ENCODE peak calls at places on chromosome 5, in eight cellular contexts. G is psoas muscle, F is cardiac muscle cell, X is PC-9, K is gastrocnemius medialis, C is left ventricle myocardium inferior, Q is tibial artery, S is body of pancreas. W is an unnamed sample.

GRCh38 chr5:65823174-65823573 is 101.2 kb downstream of the NLN start:
- DNase-seq in G (no peak), F (no peak), X (peak; percentile 70), K (no peak), C (no peak), Q (no peak), S (no peak), W (no peak)

GRCh38 chr5:167348980-167349379 is 942.5 kb upstream of the WWC1 start:
- DNase-seq in G (no peak), F (no peak), X (no peak), K (no peak), C (no peak), Q (no peak), S (no peak), W (no peak)

GRCh38 chr5:79864364-79864763 is 126.7 kb downstream of the MTX3 start:
- DNase-seq in G (no peak), F (no peak), X (no peak), K (no peak), C (no peak), Q (no peak), S (no peak), W (no peak)

GRCh38 chr5:176394096-176394495 is 5.5 kb downstream of the HIGD2A start:
- DNase-seq in G (no peak), F (no peak), X (no peak), K (no peak), C (no peak), Q (no peak), S (no peak), W (no peak)

GRCh38 chr5:661891-662750 is 31.0 kb downstream of the TPPP start:
- DNase-seq in G (peak; percentile 35), F (no peak), X (no peak), K (no peak), C (peak; percentile 14), Q (no peak), S (no peak), W (no peak)

GRCh38 chr5:74889523-74890105 is 23.4 kb upstream of the FAM169A start:
- DNase-seq in G (no peak), F (no peak), X (no peak), K (no peak), C (no peak), Q (no peak), S (no peak), W (no peak)

GRCh38 chr5:136033848-136034247 is 5.1 kb downstream of the TGFBI start:
- DNase-seq in G (no peak), F (peak; percentile 54), X (no peak), K (no peak), C (no peak), Q (peak; percentile 16), S (no peak), W (no peak)

GRCh38 chr5:58094031-58094430 is 365.9 kb downstream of the PLK2 start:
- DNase-seq in G (no peak), F (no peak), X (peak; percentile 96), K (no peak), C (no peak), Q (no peak), S (no peak), W (no peak)

GRCh38 chr5:132190161-132190817 is 37.4 kb downstream of the P4HA2 start:
- DNase-seq in G (no peak), F (peak; percentile 79), X (peak; percentile 57), K (no peak), C (no peak), Q (no peak), S (peak; percentile 56), W (no peak)

GRCh38 chr5:134247825-134248224 is 22.0 kb upstream of the PPP2CA start:
- DNase-seq in G (no peak), F (no peak), X (no peak), K (no peak), C (no peak), Q (no peak), S (no peak), W (no peak)

GRCh38 chr5:1332461-1333001 is 12.4 kb downstream of the CLPTM1L start:
- DNase-seq in G (no peak), F (peak; percentile 27), X (peak; percentile 58), K (no peak), C (no peak), Q (no peak), S (no peak), W (no peak)

GRCh38 chr5:98065261-98065909 is 708.1 kb upstream of the RGMB start:
- DNase-seq in G (no peak), F (no peak), X (no peak), K (no peak), C (no peak), Q (no peak), S (no peak), W (no peak)

GRCh38 chr5:113202904-113203716 is 226.5 kb downstream of the DCP2 start:
- DNase-seq in G (peak; percentile 83), F (peak; percentile 84), X (peak; percentile 77), K (peak; percentile 48), C (peak; percentile 85), Q (peak; percentile 41), S (peak; percentile 11), W (peak; percentile 33)

GRCh38 chr5:67577424-67577823 is 380.8 kb upstream of the CD180 start:
- DNase-seq in G (no peak), F (peak; percentile 11), X (no peak), K (no peak), C (no peak), Q (no peak), S (no peak), W (no peak)

GRCh38 chr5:16538001-16538400 is 72.4 kb upstream of the ZNF622 start:
- DNase-seq in G (peak; percentile 72), F (no peak), X (no peak), K (peak; percentile 77), C (no peak), Q (no peak), S (no peak), W (no peak)

GRCh38 chr5:6111131-6111530 is 267.2 kb downstream of the MED10 start:
- DNase-seq in G (no peak), F (no peak), X (no peak), K (no peak), C (no peak), Q (no peak), S (no peak), W (no peak)

DNA sequence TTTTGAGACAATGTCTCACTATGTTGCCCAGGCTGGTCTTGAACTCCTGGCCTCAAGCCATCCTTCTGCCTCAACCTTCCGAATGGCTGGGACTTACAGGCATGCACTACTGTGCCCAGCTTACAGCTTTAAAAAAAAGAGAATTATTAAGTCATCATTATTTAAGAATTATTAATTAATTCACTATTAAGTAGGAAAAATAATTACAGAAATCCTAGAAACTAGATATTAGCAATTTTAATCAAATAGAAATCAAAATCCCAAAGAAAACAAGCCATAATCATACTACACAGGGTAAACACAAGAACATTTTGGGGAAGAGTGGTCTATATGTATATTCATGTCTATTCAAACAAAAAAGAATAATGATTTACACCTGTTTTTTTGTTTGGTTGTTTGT is 19.6 kb upstream of the MTMR12 start:
- DNase-seq in G (no peak), F (no peak), X (no peak), K (no peak), C (no peak), Q (no peak), S (no peak), W (no peak)
- H3K9me3 ChIP-seq in G (no peaks in the 10 kb centered on the region), F (no peaks in the 10 kb centered on the region), X (peaks cover 8% of the 10 kb centered on the region), K (no peaks in the 10 kb centered on the region), C (no peaks in the 10 kb centered on the region), Q (no peaks in the 10 kb centered on the region), S (no peaks in the 10 kb centered on the region), W (no peaks in the 10 kb centered on the region)

GRCh38 chr5:151896041-151896691 is 28.5 kb downstream of the GLRA1 start:
- DNase-seq in G (no peak), F (peak; percentile 84), X (no peak), K (no peak), C (no peak), Q (no peak), S (no peak), W (no peak)
- H3K4me3 ChIP-seq in G (no peak overlapping the region), F (no peak overlapping the region), X (no peak overlapping the region), K (no peak overlapping the region), C (no peak overlapping the region), Q (no peak overlapping the region), S (no peak overlapping the region), W (no peak overlapping the region)

DNA sequence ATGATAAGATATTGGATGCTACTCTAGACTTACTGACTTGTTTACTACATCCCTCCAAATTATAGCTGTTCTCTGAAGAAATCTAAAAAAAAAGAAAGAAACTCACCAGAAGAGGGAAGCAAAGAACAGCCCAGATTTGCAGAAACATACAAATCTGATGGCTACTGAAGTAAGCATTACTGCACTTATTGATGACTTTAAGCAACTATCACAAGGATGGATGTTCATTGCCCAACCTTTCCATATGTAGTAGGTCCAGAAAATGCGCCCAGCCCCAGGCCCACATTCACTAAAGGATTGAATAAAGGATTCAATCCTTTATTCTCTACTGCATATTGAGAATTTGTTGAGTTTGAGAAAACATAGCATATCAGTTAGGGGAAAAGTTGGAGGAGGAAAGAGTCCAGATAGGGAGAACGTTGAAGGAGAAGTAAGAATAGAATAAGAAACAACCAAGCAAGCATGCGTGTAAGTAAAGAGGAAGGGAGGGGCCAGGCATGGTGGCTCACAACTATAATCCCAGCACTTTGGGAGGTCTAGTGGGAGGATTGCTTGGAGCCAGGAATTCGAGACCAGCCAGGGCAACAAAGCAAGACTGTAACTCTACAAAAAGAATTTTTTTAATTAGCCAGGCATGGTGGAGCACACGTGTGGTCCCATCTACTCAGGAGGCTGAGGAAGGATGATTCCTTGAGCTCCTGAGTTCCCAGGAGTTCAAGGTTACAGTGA is 33.8 kb upstream of the DTWD2 start:
- DNase-seq in G (no peak), F (peak; percentile 63), X (peak; percentile 36), K (no peak), C (no peak), Q (no peak), S (no peak), W (no peak)
- TF ChIP-seq CTCF in G (peak; percentile 18), F (peak; percentile 52), X (peak; percentile 61), K (no peak), C (peak; percentile 38), Q (peak; percentile 38), S (peak; percentile 56), W (peak; percentile 12)

GRCh38 chr5:60136841-60137240 is 243.3 kb upstream of the PDE4D start:
- DNase-seq in G (no peak), F (no peak), X (no peak), K (no peak), C (no peak), Q (no peak), S (no peak), W (no peak)

GRCh38 chr5:60125636-60126035 is 232.1 kb upstream of the PDE4D start:
- DNase-seq in G (no peak), F (no peak), X (no peak), K (no peak), C (no peak), Q (no peak), S (no peak), W (no peak)

GRCh38 chr5:60131504-60131903 is 238.0 kb upstream of the PDE4D start:
- DNase-seq in G (no peak), F (no peak), X (no peak), K (no peak), C (no peak), Q (no peak), S (no peak), W (no peak)
- H3K9me3 ChIP-seq in G (no peaks in the 10 kb centered on the region), F (no peaks in the 10 kb centered on the region), X (no peaks in the 10 kb centered on the region), K (no peaks in the 10 kb centered on the region), C (peaks cover 12% of the 10 kb centered on the region), Q (no peaks in the 10 kb centered on the region), S (no peaks in the 10 kb centered on the region), W (no peaks in the 10 kb centered on the region)